ENCODE peak calls at places on chromosome 11, in seven cellular contexts. T is kidney; C is A549; H is thoracic aorta; W is GM12878; G is cardiac muscle cell; O is CD4-positive, alpha-beta T cell. P is an unnamed sample.

GRCh38 chr11:69912911-69913451 is 93.8 kb upstream of the FGF3 start:
- DNase-seq in G (no peak), C (peak; percentile 36), H (no peak), W (no peak), O (no peak), T (no peak), P (no peak)

GRCh38 chr11:17906436-17906835 is 106.4 kb downstream of the SERGEF start:
- DNase-seq in O (no peak), G (peak; percentile 49), C (peak; percentile 20), T (no peak), H (no peak), W (no peak), P (no peak)

GRCh38 chr11:60477035-60477445 is 15.5 kb upstream of the MS4A12 start:
- DNase-seq in G (no peak), H (no peak), C (no peak), W (no peak), O (no peak), T (no peak), P (no peak)

GRCh38 chr11:69293819-69294505 is at the start of gene MYEOV:
- DNase-seq in C (peak; percentile 94), H (no peak), W (peak; percentile 16), T (peak; percentile 69), O (peak; percentile 32), G (no peak), P (no peak)

GRCh38 chr11:122032317-122032716 is 83.7 kb downstream of the BLID start:
- DNase-seq in O (no peak), W (no peak), C (no peak), G (no peak), T (no peak), H (no peak), P (no peak)

GRCh38 chr11:109940816-109941215 is 152.4 kb upstream of the ZC3H12C start:
- DNase-seq in T (no peak), H (no peak), G (no peak), W (no peak), C (peak; percentile 89), O (no peak), P (no peak)

GRCh38 chr11:6480299-6480914 is 724 bp downstream of the ARFIP2 start:
- DNase-seq in H (no peak), W (no peak), C (no peak), O (no peak), G (no peak), T (no peak), P (no peak)

GRCh38 chr11:117620131-117620530 is 176.9 kb downstream of the DSCAML1 start:
- DNase-seq in H (no peak), G (no peak), W (no peak), T (no peak), O (no peak), C (no peak), P (no peak)

GRCh38 chr11:96213500-96213899 is 129.5 kb downstream of the MAML2 start:
- DNase-seq in T (no peak), C (peak; percentile 23), W (no peak), O (no peak), H (no peak), G (no peak), P (no peak)

GRCh38 chr11:117458275-117459120 is 130.8 kb downstream of the CEP164 start:
- DNase-seq in O (no peak), H (no peak), W (no peak), G (no peak), C (no peak), T (no peak), P (no peak)

GRCh38 chr11:94664336-94664735 is 97.2 kb downstream of the PIWIL4 start:
- DNase-seq in T (no peak), O (no peak), W (no peak), H (no peak), C (peak; percentile 5), G (no peak), P (no peak)

GRCh38 chr11:103069367-103069766 is 22.6 kb downstream of the DCUN1D5 start:
- DNase-seq in O (no peak), W (no peak), G (no peak), H (no peak), C (no peak), T (no peak), P (no peak)

GRCh38 chr11:86687083-86687799 is 14.8 kb upstream of the ME3 start:
- DNase-seq in G (no peak), C (no peak), O (no peak), W (no peak), H (no peak), T (no peak), P (no peak)

GRCh38 chr11:62208785-62209144 is 292 bp downstream of the SCGB2A1 start:
- DNase-seq in H (no peak), T (no peak), G (no peak), W (no peak), O (no peak), C (no peak), P (no peak)

GRCh38 chr11:1728931-1729691 is 21.3 kb downstream of the IFITM10 start:
- DNase-seq in O (no peak), T (no peak), C (no peak), G (no peak), W (no peak), H (no peak), P (no peak)
- H3K27ac ChIP-seq in O (no peak overlapping the region), T (no peak overlapping the region), C (no peak overlapping the region), G (no peak overlapping the region), W (no peak overlapping the region), H (no peak overlapping the region), P (no peak overlapping the region)

DNA sequence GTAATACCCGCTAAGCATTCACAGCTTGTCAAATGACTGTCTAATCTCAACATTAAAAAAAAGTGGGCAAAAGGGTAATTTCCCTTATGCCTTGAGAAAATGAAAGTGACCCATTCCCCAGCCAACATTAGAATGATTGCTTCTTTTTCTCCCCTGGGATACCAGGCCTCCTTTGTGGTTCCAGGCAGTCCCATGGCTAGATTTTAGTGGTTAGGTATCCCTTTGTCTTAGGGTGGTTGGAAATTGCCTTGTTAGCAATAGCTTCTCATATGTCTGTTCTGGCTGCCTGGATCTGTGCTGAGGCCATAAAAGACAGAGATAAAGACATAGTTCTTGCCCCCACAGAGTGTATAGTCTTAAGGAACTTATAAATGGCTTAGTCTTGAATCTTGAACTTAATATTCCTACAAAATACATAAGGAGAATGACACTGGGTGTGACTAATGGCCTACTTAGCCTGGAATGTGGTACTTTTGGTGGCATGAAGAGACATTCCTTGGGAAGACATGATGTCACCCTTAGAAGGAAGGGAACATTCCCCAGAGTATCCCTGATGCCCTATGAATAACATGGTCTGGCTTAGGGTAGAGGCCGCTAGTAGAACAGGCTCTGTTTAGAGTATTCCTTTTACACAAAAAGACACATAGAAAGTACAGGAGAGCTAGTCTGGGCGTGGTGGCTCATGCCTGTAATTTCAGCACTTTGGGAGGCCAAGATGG is 90.3 kb downstream of the ZBTB16 start:
- DNase-seq in T (no peak), C (no peak), O (no peak), G (no peak), W (no peak), H (no peak), P (no peak)
- H3K27ac ChIP-seq in T (no peak overlapping the region), C (no peak overlapping the region), O (no peak overlapping the region), G (no peak overlapping the region), W (no peak overlapping the region), H (peak overlapping the region; percentile 96), P (peak overlapping the region; percentile 99)

GRCh38 chr11:11588890-11589289 is 32.9 kb downstream of the GALNT18 start:
- DNase-seq in O (no peak), C (no peak), W (no peak), H (no peak), G (no peak), T (no peak), P (no peak)

GRCh38 chr11:11587122-11587521 is 34.7 kb downstream of the GALNT18 start:
- DNase-seq in T (no peak), W (no peak), C (no peak), G (no peak), H (no peak), O (no peak), P (no peak)

GRCh38 chr11:11592146-11592684 is 29.6 kb downstream of the GALNT18 start:
- DNase-seq in O (no peak), T (no peak), H (no peak), W (no peak), C (no peak), G (no peak), P (no peak)

GRCh38 chr11:11588243-11588642 is 33.6 kb downstream of the GALNT18 start:
- DNase-seq in O (no peak), C (no peak), W (no peak), H (no peak), T (no peak), G (no peak), P (no peak)

GRCh38 chr11:11589385-11589890 is 32.4 kb downstream of the GALNT18 start:
- DNase-seq in O (no peak), H (no peak), C (no peak), T (no peak), W (no peak), G (no peak), P (no peak)
- H3K27ac ChIP-seq in O (no peak overlapping the region), H (peak overlapping the region; percentile 77), C (no peak overlapping the region), T (no peak overlapping the region), W (peak overlapping the region; percentile 10), G (no peak overlapping the region), P (peak overlapping the region; percentile 71)

GRCh38 chr11:119470316-119471266 is 47.6 kb upstream of the THY1 start:
- DNase-seq in O (no peak), W (no peak), G (no peak), C (no peak), T (no peak), H (no peak), P (no peak)
- H3K27ac ChIP-seq in O (no peak overlapping the region), W (no peak overlapping the region), G (no peak overlapping the region), C (no peak overlapping the region), T (no peak overlapping the region), H (no peak overlapping the region), P (no peak overlapping the region)